ENCODE peak calls at places on chromosomes 16 and 17, in five cellular contexts. X is astrocyte of the spinal cord, M is transverse colon, I is GM12864, G is GM23248. T is an unnamed sample.

GRCh38 chr17:15944720-15945492 is at the start of gene ADORA2B:
- DNase-seq in X (peak; percentile 77), M (peak; percentile 76), I (no peak), G (peak; percentile 85), T (peak; percentile 96)

GRCh38 chr16:1825864-1826690 is 548 bp downstream of the HAGH start:
- DNase-seq in X (no peak), M (peak; percentile 63), I (no peak), G (peak; percentile 82), T (no peak)

GRCh38 chr17:20207295-20207985 is 198.3 kb downstream of the SPECC1 start:
- DNase-seq in X (no peak), M (no peak), I (no peak), G (no peak), T (no peak)

GRCh38 chr16:69626256-69626655 is 60.5 kb downstream of the NFAT5 start:
- DNase-seq in X (peak; percentile 17), M (no peak), I (no peak), G (peak; percentile 70), T (no peak)

GRCh38 chr17:34285304-34285792 is at the start of gene CCL11:
- DNase-seq in X (no peak), M (no peak), I (no peak), G (no peak), T (no peak)

GRCh38 chr17:17913695-17914332 is 58.4 kb downstream of the TOM1L2 start:
- DNase-seq in X (peak; percentile 95), M (peak; percentile 88), I (no peak), G (peak; percentile 92), T (peak; percentile 64)

GRCh38 chr17:77767148-77767547 is 191.4 kb upstream of the TNRC6C start:
- DNase-seq in X (no peak), M (no peak), I (no peak), G (no peak), T (no peak)

GRCh38 chr17:64739316-64740058 is 77.4 kb upstream of the SMURF2 start:
- DNase-seq in X (peak; percentile 55), M (no peak), I (no peak), G (peak; percentile 87), T (no peak)

GRCh38 chr17:83078378-83079339 is 750 bp upstream of the METRNL start:
- DNase-seq in X (no peak), M (no peak), I (no peak), G (peak; percentile 63), T (peak; percentile 87)

GRCh38 chr17:58755577-58756245 is at the start of gene PPM1E:
- DNase-seq in X (peak; percentile 33), M (peak; percentile 12), I (no peak), G (peak; percentile 63), T (peak; percentile 97)

GRCh38 chr17:57927048-57927723 is 28.0 kb downstream of the CUEDC1 start:
- DNase-seq in X (peak; percentile 85), M (peak; percentile 51), I (no peak), G (peak; percentile 74), T (peak; percentile 79)

GRCh38 chr17:2064511-2064910 is 9.6 kb downstream of the HIC1 start:
- DNase-seq in X (no peak), M (peak; percentile 36), I (no peak), G (no peak), T (no peak)

GRCh38 chr17:45440161-45440859 is 7.6 kb upstream of the ARHGAP27 start:
- DNase-seq in X (peak; percentile 6), M (no peak), I (no peak), G (peak; percentile 28), T (peak; percentile 80)

DNA sequence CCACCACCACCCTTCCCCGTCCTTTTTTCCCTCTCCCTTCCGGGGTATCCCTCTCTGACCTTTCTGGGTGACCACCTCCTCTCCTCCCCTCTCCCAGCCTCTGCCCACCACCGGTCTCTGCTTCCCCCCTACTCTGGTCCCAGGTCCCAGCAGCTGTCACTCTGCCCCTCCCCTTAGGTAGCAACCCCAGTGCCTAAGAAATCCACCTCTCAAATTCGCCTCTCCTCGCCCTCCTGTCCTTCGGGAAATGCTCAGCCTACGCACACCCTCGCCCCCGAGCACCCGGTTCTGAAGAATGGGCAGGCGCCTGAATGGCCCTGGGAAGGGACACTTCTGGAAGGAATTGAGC is 775 bp upstream of the SP6 start:
- DNase-seq in X (no peak), M (no peak), I (no peak), G (no peak), T (peak; percentile 76)
- H3K4me3 ChIP-seq in X (no peak overlapping the region), M (no peak overlapping the region), I (no peak overlapping the region), G (no peak overlapping the region), T (peak overlapping the region; percentile 45)

GRCh38 chr17:30805944-30806456 is 18.5 kb downstream of the CRLF3 start:
- DNase-seq in X (no peak), M (no peak), I (no peak), G (peak; percentile 28), T (no peak)
- H3K4me3 ChIP-seq in X (no peak overlapping the region), M (no peak overlapping the region), I (no peak overlapping the region), G (no peak overlapping the region), T (no peak overlapping the region)

DNA sequence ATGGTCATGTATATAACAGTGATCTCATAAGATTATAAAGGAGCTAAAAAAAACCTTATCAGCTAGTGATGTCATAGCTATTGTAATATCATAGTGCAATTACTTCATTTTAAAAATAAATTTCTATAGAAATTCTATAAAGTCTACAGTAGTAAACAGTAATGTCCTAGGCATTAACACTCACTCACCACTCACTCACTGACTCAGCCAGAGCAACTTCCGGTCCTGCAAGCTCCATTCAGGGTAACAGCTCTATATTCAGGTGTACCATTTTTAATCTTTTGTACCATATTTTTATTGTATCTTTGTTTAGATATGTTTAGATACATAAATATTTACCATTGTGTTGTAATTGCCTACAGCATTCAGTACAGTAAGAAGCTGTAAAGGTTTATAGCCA is 524.4 kb upstream of the CDH5 start:
- DNase-seq in X (no peak), M (no peak), I (no peak), G (peak; percentile 3), T (no peak)
- H3K4me3 ChIP-seq in X (no peak overlapping the region), M (no peak overlapping the region), I (no peak overlapping the region), G (no peak overlapping the region), T (no peak overlapping the region)

GRCh38 chr17:72447251-72447640 is 326.4 kb downstream of the SOX9 start:
- DNase-seq in X (no peak), M (no peak), I (no peak), G (no peak), T (no peak)
- H3K4me3 ChIP-seq in X (no peak overlapping the region), M (no peak overlapping the region), I (no peak overlapping the region), G (no peak overlapping the region), T (no peak overlapping the region)